ENCODE peak calls at places on chromosomes 4 and X, in four cellular contexts. One of them, this sample, is unnamed.

GRCh38 chr4:30172416-30172815 is 547.8 kb upstream of the PCDH7 start:
- DNase-seq in GM23338: no peak
- DNase-seq in astrocyte of the spinal cord: peak
- DNase-seq in dorsolateral prefrontal cortex: no peak
- DNase-seq in this sample: no peak

GRCh38 chrX:9340619-9341304 is 124.1 kb upstream of the TBL1X start:
- DNase-seq in GM23338: peak
- DNase-seq in astrocyte of the spinal cord: no peak
- DNase-seq in dorsolateral prefrontal cortex: no peak
- DNase-seq in this sample: no peak

GRCh38 chr4:125522588-125522987 is 207.8 kb downstream of the FAT4 start:
- DNase-seq in GM23338: peak
- DNase-seq in astrocyte of the spinal cord: no peak
- DNase-seq in dorsolateral prefrontal cortex: no peak
- DNase-seq in this sample: no peak

GRCh38 chr4:5027366-5027765 is 8.1 kb upstream of the CYTL1 start:
- DNase-seq in GM23338: no peak
- DNase-seq in astrocyte of the spinal cord: peak
- DNase-seq in dorsolateral prefrontal cortex: no peak
- DNase-seq in this sample: no peak

GRCh38 chrX:50721771-50722521 is 92.0 kb downstream of the SHROOM4 start:
- DNase-seq in GM23338: peak
- DNase-seq in astrocyte of the spinal cord: no peak
- DNase-seq in dorsolateral prefrontal cortex: no peak
- DNase-seq in this sample: no peak

GRCh38 chr4:167021545-167022155 is 212.6 kb downstream of the SPOCK3 start:
- DNase-seq in GM23338: peak
- DNase-seq in astrocyte of the spinal cord: peak
- DNase-seq in dorsolateral prefrontal cortex: peak
- DNase-seq in this sample: peak

GRCh38 chr4:80814266-80814665 is 216.2 kb upstream of the BMP3 start:
- DNase-seq in GM23338: no peak
- DNase-seq in astrocyte of the spinal cord: no peak
- DNase-seq in dorsolateral prefrontal cortex: no peak
- DNase-seq in this sample: no peak

GRCh38 chrX:138191998-138192397 is 519.5 kb downstream of the FGF13 start:
- DNase-seq in GM23338: peak
- DNase-seq in astrocyte of the spinal cord: peak
- DNase-seq in dorsolateral prefrontal cortex: no peak
- DNase-seq in this sample: no peak

GRCh38 chrX:103343105-103343504 is 13.1 kb downstream of the TCEAL7 start:
- DNase-seq in GM23338: peak
- DNase-seq in astrocyte of the spinal cord: peak
- DNase-seq in dorsolateral prefrontal cortex: no peak
- DNase-seq in this sample: no peak

GRCh38 chr4:86670739-86671138 is 76.6 kb downstream of the PTPN13 start:
- DNase-seq in GM23338: no peak
- DNase-seq in astrocyte of the spinal cord: peak
- DNase-seq in dorsolateral prefrontal cortex: no peak
- DNase-seq in this sample: peak

GRCh38 chr4:26860157-26860921 is at the start of gene STIM2:
- DNase-seq in GM23338: peak
- DNase-seq in astrocyte of the spinal cord: peak
- DNase-seq in dorsolateral prefrontal cortex: peak
- DNase-seq in this sample: peak

GRCh38 chr4:25986807-25987206 is 72.8 kb downstream of the SMIM20 start:
- DNase-seq in GM23338: no peak
- DNase-seq in astrocyte of the spinal cord: no peak
- DNase-seq in dorsolateral prefrontal cortex: no peak
- DNase-seq in this sample: no peak

GRCh38 chrX:143429021-143429570 is 88.2 kb downstream of the SPANXN3 start:
- DNase-seq in GM23338: no peak
- DNase-seq in astrocyte of the spinal cord: peak
- DNase-seq in dorsolateral prefrontal cortex: no peak
- DNase-seq in this sample: no peak

GRCh38 chr4:169601016-169601771 is 11.2 kb downstream of the NEK1 start:
- DNase-seq in GM23338: no peak
- DNase-seq in astrocyte of the spinal cord: no peak
- DNase-seq in dorsolateral prefrontal cortex: no peak
- DNase-seq in this sample: no peak

DNA sequence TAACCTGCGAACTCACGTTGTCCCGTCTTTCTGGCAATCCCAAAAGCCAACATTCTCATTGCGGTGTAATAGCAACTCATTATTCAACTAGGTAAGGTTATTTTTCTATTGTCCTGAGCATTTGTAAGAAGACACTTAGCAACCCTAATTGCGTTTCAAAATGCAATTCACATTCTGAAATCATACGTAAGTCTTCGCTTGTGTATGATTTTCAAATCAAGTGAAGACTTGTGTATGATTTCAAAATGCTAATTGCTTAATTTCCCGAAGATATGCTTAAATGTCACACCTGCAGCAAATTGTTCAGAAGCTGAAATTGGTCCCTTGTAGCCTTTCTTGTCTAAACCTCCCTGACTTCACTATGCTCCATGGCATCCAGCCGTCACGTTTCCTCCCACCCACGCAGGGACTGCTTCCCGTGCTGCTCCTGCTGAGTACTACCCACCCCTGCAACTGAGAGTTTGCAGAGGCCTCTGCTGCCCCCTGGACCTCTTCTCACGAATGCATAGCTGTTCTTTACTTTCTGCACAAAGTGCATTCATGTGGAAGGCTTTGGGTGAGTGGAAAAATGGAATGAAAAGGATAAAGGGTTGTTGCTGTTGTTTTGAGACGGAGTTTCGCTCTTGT is 40.8 kb upstream of the CLDN24 start:
- DNase-seq in GM23338: peak
- DNase-seq in astrocyte of the spinal cord: peak
- DNase-seq in dorsolateral prefrontal cortex: no peak
- DNase-seq in this sample: no peak
- TF ChIP-seq CTCF in GM23338: peak
- TF ChIP-seq CTCF in astrocyte of the spinal cord: peak
- TF ChIP-seq CTCF in dorsolateral prefrontal cortex: no peak
- TF ChIP-seq CTCF in this sample: peak

GRCh38 chr4:159484049-159484448 is 381.2 kb downstream of the RAPGEF2 start:
- DNase-seq in GM23338: no peak
- DNase-seq in astrocyte of the spinal cord: peak
- DNase-seq in dorsolateral prefrontal cortex: no peak
- DNase-seq in this sample: no peak
- H3K4me3 ChIP-seq in GM23338: no peak
- H3K4me3 ChIP-seq in astrocyte of the spinal cord: no peak
- H3K4me3 ChIP-seq in dorsolateral prefrontal cortex: no peak
- H3K4me3 ChIP-seq in this sample: no peak

DNA sequence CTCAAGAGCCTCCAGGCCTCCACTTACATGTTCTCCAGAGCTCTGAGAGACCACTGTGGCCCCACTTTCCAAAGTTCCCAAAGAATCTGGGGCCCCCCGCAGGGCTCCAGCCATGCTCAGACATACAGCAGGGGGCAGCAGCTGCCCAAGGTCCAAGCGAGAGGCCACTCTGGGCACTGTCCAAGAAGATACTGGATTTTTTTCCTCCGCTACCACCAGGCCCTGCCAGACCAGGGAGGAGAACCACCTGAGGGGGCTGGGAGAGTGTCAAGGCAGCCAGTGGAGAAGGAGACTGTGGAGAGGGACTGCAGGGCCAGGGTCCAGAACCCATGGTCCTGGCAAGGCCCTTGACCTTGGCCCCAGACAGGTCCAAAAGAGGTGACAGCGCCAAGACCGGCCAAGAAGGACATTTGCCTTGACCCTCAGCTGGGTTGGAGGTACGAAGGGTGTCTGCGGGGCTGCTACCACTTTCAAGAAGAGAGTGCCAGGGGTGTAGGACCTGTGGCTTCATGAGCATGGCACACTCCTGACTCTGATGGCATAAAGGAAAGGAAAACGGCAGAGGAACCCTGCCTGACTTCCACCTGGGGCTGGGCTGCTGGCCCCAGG is 5.3 kb downstream of the EMD start:
- DNase-seq in GM23338: no peak
- DNase-seq in astrocyte of the spinal cord: no peak
- DNase-seq in dorsolateral prefrontal cortex: no peak
- DNase-seq in this sample: no peak
- TF ChIP-seq CTCF in GM23338: no peak
- TF ChIP-seq CTCF in astrocyte of the spinal cord: peak
- TF ChIP-seq CTCF in dorsolateral prefrontal cortex: peak
- TF ChIP-seq CTCF in this sample: peak

GRCh38 chrX:19332983-19333382 is 10.7 kb upstream of the PDHA1 start:
- DNase-seq in GM23338: peak
- DNase-seq in astrocyte of the spinal cord: no peak
- DNase-seq in dorsolateral prefrontal cortex: peak
- DNase-seq in this sample: no peak
- H3K4me3 ChIP-seq in GM23338: no peak
- H3K4me3 ChIP-seq in astrocyte of the spinal cord: no peak
- H3K4me3 ChIP-seq in dorsolateral prefrontal cortex: no peak
- H3K4me3 ChIP-seq in this sample: no peak

GRCh38 chrX:8138252-8138651 is 32.8 kb downstream of the VCX2 start:
- DNase-seq in GM23338: no peak
- DNase-seq in astrocyte of the spinal cord: no peak
- DNase-seq in dorsolateral prefrontal cortex: no peak
- DNase-seq in this sample: no peak
- TF ChIP-seq CTCF in GM23338: no peak
- TF ChIP-seq CTCF in astrocyte of the spinal cord: no peak
- TF ChIP-seq CTCF in dorsolateral prefrontal cortex: no peak
- TF ChIP-seq CTCF in this sample: no peak

DNA sequence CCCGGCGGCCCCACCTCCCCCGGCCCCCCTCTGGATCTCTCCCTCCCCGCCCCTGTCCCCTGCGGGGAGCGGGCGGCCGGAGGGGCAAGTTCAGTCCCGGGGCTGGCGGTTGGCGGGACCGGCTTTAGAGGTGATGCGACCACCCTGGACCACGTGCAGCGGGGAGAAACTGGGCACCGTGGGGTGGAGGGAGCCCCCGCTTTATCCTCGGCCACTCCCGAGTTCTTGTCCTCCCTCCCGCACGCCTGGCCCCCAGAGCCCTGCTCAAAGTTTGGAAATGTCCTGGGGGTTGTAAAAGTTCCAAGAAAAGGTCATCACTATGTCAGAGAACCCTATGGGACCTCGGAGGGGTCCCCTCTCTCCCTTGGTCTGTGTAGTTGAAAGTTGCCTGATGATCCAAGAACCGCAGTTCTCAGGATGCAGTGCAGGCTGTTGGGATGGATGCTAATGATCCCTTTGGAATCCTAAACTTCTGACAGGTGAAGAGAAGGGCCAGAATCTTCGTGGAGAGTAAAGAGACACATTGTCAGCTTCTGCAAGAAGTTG is 411 bp upstream of the VEGFC start:
- DNase-seq in GM23338: peak
- DNase-seq in astrocyte of the spinal cord: no peak
- DNase-seq in dorsolateral prefrontal cortex: no peak
- DNase-seq in this sample: no peak
- H3K4me3 ChIP-seq in GM23338: peak
- H3K4me3 ChIP-seq in astrocyte of the spinal cord: peak
- H3K4me3 ChIP-seq in dorsolateral prefrontal cortex: peak
- H3K4me3 ChIP-seq in this sample: peak

GRCh38 chr4:24914460-24914859 is 1.6 kb upstream of the CCDC149 start:
- DNase-seq in GM23338: no peak
- DNase-seq in astrocyte of the spinal cord: no peak
- DNase-seq in dorsolateral prefrontal cortex: no peak
- DNase-seq in this sample: no peak

GRCh38 chr4:24917076-24917856 is 4.4 kb upstream of the CCDC149 start:
- DNase-seq in GM23338: no peak
- DNase-seq in astrocyte of the spinal cord: no peak
- DNase-seq in dorsolateral prefrontal cortex: no peak
- DNase-seq in this sample: no peak

GRCh38 chr4:24912252-24913098 is at the start of gene CCDC149:
- DNase-seq in GM23338: peak
- DNase-seq in astrocyte of the spinal cord: peak
- DNase-seq in dorsolateral prefrontal cortex: peak
- DNase-seq in this sample: no peak

GRCh38 chr4:24913099-24913445 is 230 bp upstream of the CCDC149 start:
- DNase-seq in GM23338: no peak
- DNase-seq in astrocyte of the spinal cord: no peak
- DNase-seq in dorsolateral prefrontal cortex: no peak
- DNase-seq in this sample: no peak

DNA sequence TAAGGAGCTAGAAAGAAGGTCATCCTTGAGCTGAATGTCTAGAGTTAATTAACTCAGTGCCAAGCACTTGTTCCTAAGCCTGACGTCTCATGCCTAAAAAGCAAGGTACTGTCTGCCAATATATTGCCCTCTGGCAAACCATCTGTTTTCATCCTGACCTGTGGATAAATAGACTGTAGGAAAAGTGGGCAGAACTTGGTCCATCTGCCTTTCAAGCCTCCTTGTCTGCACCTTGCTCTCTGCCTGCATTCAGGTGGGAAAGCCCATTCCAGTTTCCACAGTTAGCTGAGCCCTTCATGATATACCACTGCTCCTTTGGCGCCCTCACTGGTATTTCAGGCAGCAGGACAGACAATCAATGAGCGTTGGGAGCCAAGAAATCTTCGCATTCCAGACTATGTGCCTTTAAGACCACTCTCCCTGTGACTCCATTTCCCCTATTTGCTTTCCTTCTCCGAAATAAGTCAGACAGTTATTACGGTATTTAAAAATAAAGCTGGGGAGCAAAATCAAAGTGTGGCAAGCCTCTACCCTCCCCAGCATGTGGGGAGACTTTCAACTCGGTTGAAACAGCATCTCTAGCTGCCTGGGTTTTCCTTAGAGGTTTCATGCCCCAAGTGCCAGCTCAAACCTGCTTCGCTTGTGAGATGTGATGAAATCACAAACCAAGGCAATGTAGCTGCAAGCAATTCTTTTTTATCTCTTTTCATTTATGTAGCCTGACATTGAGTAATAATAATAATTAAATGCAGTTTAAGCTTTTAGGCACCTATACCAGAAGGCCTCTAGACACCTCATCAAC is 2.5 kb upstream of the CCDC149 start:
- DNase-seq in GM23338: peak
- DNase-seq in astrocyte of the spinal cord: no peak
- DNase-seq in dorsolateral prefrontal cortex: no peak
- DNase-seq in this sample: no peak
- TF ChIP-seq CTCF in GM23338: no peak
- TF ChIP-seq CTCF in astrocyte of the spinal cord: peak
- TF ChIP-seq CTCF in dorsolateral prefrontal cortex: no peak
- TF ChIP-seq CTCF in this sample: no peak

This sample was measured in AG09309.